ENCODE peak calls at places on chromosomes 1 and 21, in seven cellular contexts. P is NCI-H2081; B is small intestine; Q is tibial artery; E is NCI-H1092 treated with DMSO at 0.1 percent for 48 hours; C is Daoy; U is activated naive CD4-positive, alpha-beta T cell treated with Interleukin-2 at 50 U/mL for 16 hours. F is an unnamed sample.

GRCh38 chr21:42609806-42610205 is 43.6 kb upstream of the PDE9A start:
- DNase-seq in P (no peak), B (no peak), Q (no peak), E (no peak), C (peak), U (peak), F (no peak)

GRCh38 chr1:37817481-37817880 is 9.5 kb upstream of the YRDC start:
- DNase-seq in P (peak), B (no peak), Q (no peak), E (no peak), C (no peak), U (no peak), F (no peak)

GRCh38 chr1:152878042-152878441 is at the start of gene SMCP:
- DNase-seq in P (no peak), B (no peak), Q (no peak), E (no peak), C (peak), U (no peak), F (no peak)

GRCh38 chr1:161342186-161342585 is 25.5 kb downstream of the CFAP126 start:
- DNase-seq in P (no peak), B (no peak), Q (no peak), E (no peak), C (no peak), U (no peak), F (no peak)

GRCh38 chr1:1349256-1350012 is at the start of gene DVL1:
- DNase-seq in P (peak), B (peak), Q (peak), E (no peak), C (peak), U (peak), F (peak)

GRCh38 chr1:40802078-40803075 is 18.8 kb downstream of the KCNQ4 start:
- DNase-seq in P (peak), B (peak), Q (peak), E (peak), C (peak), U (peak), F (no peak)

GRCh38 chr1:206829282-206829681 is 36.1 kb upstream of the IL20 start:
- DNase-seq in P (no peak), B (no peak), Q (no peak), E (no peak), C (no peak), U (no peak), F (no peak)

GRCh38 chr1:197314672-197315071 is 46.6 kb downstream of the CRB1 start:
- DNase-seq in P (no peak), B (no peak), Q (no peak), E (no peak), C (no peak), U (no peak), F (no peak)

GRCh38 chr1:98251497-98251896 is 330.7 kb upstream of the DPYD start:
- DNase-seq in P (no peak), B (no peak), Q (no peak), E (no peak), C (no peak), U (no peak), F (no peak)

GRCh38 chr1:63103682-63104081 is 218.7 kb upstream of the FOXD3 start:
- DNase-seq in P (no peak), B (no peak), Q (no peak), E (no peak), C (no peak), U (no peak), F (no peak)

GRCh38 chr1:53766766-53767409 is 27.9 kb upstream of the GLIS1 start:
- DNase-seq in P (no peak), B (peak), Q (no peak), E (no peak), C (peak), U (no peak), F (no peak)

GRCh38 chr1:202106340-202107284 is 16.1 kb upstream of the GPR37L1 start:
- DNase-seq in P (peak), B (peak), Q (no peak), E (peak), C (peak), U (no peak), F (no peak)